ENCODE peak calls at places on chromosomes 11 and 22, in nine cellular contexts. P is OCI-LY7; B is CD8-positive, alpha-beta T cell; X is psoas muscle; K is cardiac fibroblast; R is fibroblast of lung; M is foreskin fibroblast; F is A549; T is heart right ventricle. Q is an unnamed sample.

GRCh38 chr11:128180446-128181089 is 406.8 kb downstream of the ETS1 start:
- DNase-seq in P (no peak), B (no peak), X (no peak), K (peak), R (peak), M (peak), F (peak), T (no peak), Q (no peak)

GRCh38 chr22:49544286-49544685 is 283.4 kb downstream of the BRD1 start:
- DNase-seq in P (no peak), B (no peak), X (no peak), K (no peak), R (no peak), M (no peak), F (no peak), T (no peak), Q (no peak)

GRCh38 chr22:26674211-26675190 is 17.1 kb downstream of the MIAT start:
- DNase-seq in P (peak), B (peak), X (no peak), K (no peak), R (no peak), M (no peak), F (no peak), T (no peak), Q (no peak)

GRCh38 chr11:97454988-97455387 is 1065.2 kb downstream of the JRKL start:
- DNase-seq in P (no peak), B (no peak), X (no peak), K (peak), R (peak), M (no peak), F (no peak), T (no peak), Q (no peak)

GRCh38 chr11:36192723-36193619 is 96.3 kb downstream of the COMMD9 start:
- DNase-seq in P (no peak), B (no peak), X (no peak), K (no peak), R (no peak), M (no peak), F (no peak), T (no peak), Q (no peak)

GRCh38 chr11:73538381-73538872 is 59.5 kb downstream of the FAM168A start:
- DNase-seq in P (peak), B (no peak), X (no peak), K (no peak), R (no peak), M (no peak), F (no peak), T (no peak), Q (no peak)

GRCh38 chr11:68854273-68854958 is 12.7 kb upstream of the CPT1A start:
- DNase-seq in P (no peak), B (no peak), X (no peak), K (no peak), R (no peak), M (no peak), F (no peak), T (no peak), Q (no peak)

GRCh38 chr22:40757071-40757470 is 62.1 kb downstream of the SLC25A17 start:
- DNase-seq in P (no peak), B (no peak), X (no peak), K (peak), R (no peak), M (peak), F (no peak), T (no peak), Q (no peak)

GRCh38 chr22:49954991-49955580 is 5.5 kb upstream of the PIM3 start:
- DNase-seq in P (no peak), B (no peak), X (peak), K (no peak), R (no peak), M (no peak), F (no peak), T (peak), Q (no peak)

GRCh38 chr11:119722281-119722794 is 6.7 kb downstream of the NECTIN1 start:
- DNase-seq in P (no peak), B (no peak), X (no peak), K (no peak), R (no peak), M (no peak), F (no peak), T (no peak), Q (no peak)

GRCh38 chr11:75350122-75350742 is 1.2 kb downstream of the ARRB1 start:
- DNase-seq in P (no peak), B (no peak), X (no peak), K (no peak), R (no peak), M (no peak), F (no peak), T (no peak), Q (no peak)

GRCh38 chr11:75350743-75351540 is 519 bp downstream of the ARRB1 start:
- DNase-seq in P (no peak), B (peak), X (peak), K (peak), R (peak), M (peak), F (no peak), T (peak), Q (no peak)

GRCh38 chr11:75352417-75353206 is 1.2 kb upstream of the ARRB1 start:
- DNase-seq in P (no peak), B (peak), X (no peak), K (no peak), R (no peak), M (no peak), F (no peak), T (peak), Q (no peak)

GRCh38 chr11:75349540-75350116 is 1.8 kb downstream of the ARRB1 start:
- DNase-seq in P (no peak), B (no peak), X (peak), K (no peak), R (no peak), M (no peak), F (no peak), T (peak), Q (no peak)

GRCh38 chr11:75351541-75352416 is at the start of gene ARRB1:
- DNase-seq in P (no peak), B (peak), X (peak), K (peak), R (peak), M (peak), F (peak), T (peak), Q (peak)
- TF ChIP-seq CTCF in P (no peak), B (no peak), X (no peak), K (peak), R (peak), M (no peak), F (no peak), T (no peak), Q (no peak)

DNA sequence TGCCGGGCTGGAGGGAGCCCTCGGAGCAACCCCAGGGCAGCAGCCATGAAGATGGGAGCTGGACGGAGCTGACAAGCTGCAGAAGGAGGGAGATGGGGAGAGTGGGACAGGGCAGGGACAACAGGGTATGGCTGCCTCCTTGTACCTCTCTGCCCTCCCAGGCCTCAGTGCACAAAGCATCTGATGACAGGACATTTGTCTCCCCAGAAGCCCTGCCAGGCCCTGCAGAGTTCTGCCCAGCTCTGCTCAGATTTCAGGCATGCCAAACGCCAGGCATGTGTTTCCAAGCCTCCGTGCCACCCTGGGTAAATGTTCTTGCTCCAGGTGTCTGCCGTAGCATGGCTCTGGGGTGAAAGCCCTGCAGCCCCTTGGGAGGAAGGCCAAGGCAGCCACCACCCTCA is 1.1 kb upstream of the IFITM10 start:
- DNase-seq in P (no peak), B (no peak), X (no peak), K (no peak), R (no peak), M (no peak), F (no peak), T (peak), Q (no peak)
- TF ChIP-seq CTCF in P (no peak), B (no peak), X (no peak), K (no peak), R (no peak), M (no peak), F (no peak), T (no peak), Q (no peak)

DNA sequence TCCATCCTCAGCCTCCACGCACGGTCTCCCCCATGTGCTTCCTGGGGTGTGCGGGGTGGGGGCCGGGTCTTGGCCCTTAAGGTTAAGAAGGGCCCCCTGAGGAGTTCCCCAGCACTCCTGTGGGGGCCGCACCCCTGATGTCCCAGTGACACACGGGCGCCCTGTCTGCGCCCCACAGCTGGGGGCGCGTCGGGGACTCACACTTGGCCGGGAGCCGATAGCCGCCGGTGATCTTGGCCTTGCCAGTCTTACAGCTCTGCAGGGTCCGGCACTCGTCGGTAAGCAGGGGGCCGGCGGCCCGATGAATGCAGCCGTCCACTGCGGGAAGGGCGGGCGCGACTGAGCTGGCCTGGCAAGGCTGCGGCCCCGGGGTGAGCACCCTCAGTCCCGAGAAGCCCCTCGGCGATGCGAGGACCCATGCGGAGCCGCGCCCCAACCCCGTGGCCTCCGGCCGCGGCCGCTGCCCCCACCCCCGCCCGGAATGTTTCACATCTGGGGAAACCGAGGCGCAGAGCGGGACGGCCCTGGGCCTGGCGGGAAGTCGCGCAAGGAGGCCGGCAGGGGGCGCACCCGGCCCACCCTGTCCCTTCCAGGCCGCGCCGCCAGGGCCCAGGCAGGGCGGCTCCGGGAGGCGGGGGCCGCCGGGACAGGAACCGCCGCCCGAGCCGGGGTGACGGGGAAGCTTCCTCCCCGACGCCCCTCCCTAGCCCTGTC is 13.9 kb downstream of the OTUB1 start:
- DNase-seq in P (peak), B (peak), X (peak), K (peak), R (peak), M (peak), F (no peak), T (peak), Q (no peak)
- TF ChIP-seq CTCF in P (peak), B (peak), X (peak), K (peak), R (peak), M (peak), F (peak), T (peak), Q (peak)

GRCh38 chr11:86941077-86941870 is 13.9 kb downstream of the FZD4 start:
- DNase-seq in P (no peak), B (no peak), X (no peak), K (no peak), R (no peak), M (peak), F (no peak), T (no peak), Q (no peak)

GRCh38 chr11:86938203-86938899 is 16.8 kb downstream of the FZD4 start:
- DNase-seq in P (no peak), B (no peak), X (no peak), K (no peak), R (no peak), M (no peak), F (no peak), T (no peak), Q (no peak)

GRCh38 chr11:86938900-86939880 is 16.0 kb downstream of the FZD4 start:
- DNase-seq in P (peak), B (no peak), X (no peak), K (peak), R (peak), M (peak), F (peak), T (no peak), Q (no peak)

GRCh38 chr11:86941871-86942208 is 13.4 kb downstream of the FZD4 start:
- DNase-seq in P (no peak), B (no peak), X (no peak), K (no peak), R (no peak), M (peak), F (no peak), T (no peak), Q (no peak)

DNA sequence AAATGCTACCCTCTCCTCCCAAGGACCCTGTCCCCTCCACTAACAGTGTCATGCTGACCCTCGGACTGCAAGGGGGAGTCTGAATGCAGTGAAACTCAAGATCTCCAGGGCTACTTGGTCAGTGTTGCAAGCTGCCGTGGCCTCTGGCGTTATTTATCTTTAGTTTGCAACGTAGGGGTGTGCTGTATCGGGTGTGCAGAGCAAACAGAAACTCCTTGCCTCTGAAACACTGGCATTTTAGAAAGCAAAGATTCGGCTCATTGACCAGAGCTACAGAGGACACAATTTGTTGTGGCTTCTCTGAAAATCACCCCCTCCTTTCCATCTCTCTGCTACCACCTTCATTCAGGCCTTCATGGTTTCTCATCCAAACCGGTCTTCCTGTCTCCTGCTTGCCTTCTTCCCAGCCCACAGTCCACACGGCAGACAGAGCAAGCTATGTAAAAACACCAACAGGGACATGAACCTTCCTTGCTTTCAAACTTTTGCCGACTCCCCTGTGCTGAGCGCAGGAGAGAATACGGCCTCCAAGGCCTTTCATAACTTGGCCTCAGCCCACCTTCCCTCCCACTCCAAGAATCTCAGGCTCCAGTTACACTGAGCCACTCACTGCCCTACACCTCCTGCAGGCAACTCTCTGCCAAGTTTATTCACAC is 14.9 kb downstream of the FZD4 start:
- DNase-seq in P (no peak), B (no peak), X (peak), K (peak), R (peak), M (peak), F (no peak), T (peak), Q (no peak)
- TF ChIP-seq CTCF in P (no peak), B (no peak), X (peak), K (peak), R (peak), M (no peak), F (no peak), T (no peak), Q (no peak)

DNA sequence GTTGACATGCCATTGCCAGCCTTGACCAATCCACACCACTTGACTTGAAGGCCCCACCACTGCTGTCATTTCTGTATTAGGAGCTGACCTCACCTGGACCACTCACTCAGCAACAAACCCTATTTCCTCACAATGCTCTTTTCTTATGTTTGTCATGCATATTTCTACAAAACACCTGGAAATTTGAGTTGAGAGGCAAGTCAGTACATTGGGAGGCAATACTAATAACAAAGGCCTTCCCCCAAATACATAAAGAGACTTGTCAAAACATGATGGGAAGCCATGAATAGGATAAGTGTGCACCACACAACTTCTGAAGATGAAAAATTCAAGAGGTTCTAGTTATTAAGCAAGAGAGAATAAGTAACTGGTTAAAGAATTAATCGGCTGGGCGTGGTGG is 77.9 kb upstream of the POU2AF2 start:
- DNase-seq in P (no peak), B (no peak), X (no peak), K (no peak), R (no peak), M (no peak), F (no peak), T (no peak), Q (no peak)
- TF ChIP-seq CTCF in P (no peak), B (no peak), X (no peak), K (no peak), R (no peak), M (no peak), F (no peak), T (no peak), Q (no peak)

DNA sequence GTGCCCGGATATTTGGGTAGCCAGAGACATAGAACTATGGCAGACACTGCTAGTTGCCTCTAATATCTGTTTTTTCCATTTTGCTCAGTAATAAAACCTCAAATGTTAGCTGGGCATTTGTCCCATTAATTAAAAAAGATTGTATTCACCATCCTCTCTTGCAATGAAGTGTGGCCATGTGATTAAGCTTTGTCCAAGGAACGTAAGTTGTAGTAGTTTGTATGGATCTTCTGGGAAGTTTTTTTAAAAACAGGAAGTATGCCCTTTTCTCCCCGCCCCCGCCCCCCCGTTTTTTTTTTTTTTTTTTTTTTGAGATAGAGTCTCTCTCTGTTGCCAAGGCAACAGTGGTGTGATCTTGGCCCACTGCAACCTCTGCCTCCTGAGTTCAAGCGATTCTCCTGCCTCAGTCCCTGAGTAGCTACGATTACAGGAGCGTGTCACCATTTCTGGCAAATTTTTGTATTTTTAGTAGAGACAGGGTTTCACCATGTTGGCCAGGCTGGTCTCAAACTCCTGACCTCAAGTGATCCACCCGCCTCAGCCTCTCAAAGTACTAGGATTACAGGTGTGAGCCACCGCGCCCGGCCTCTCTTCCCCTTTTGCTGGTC is 1.7 kb upstream of the TMEM135 start:
- DNase-seq in P (peak), B (no peak), X (no peak), K (no peak), R (no peak), M (no peak), F (no peak), T (no peak), Q (no peak)
- TF ChIP-seq CTCF in P (no peak), B (no peak), X (no peak), K (no peak), R (no peak), M (no peak), F (no peak), T (no peak), Q (no peak)

Q was measured in D721Med.